ENCODE peak calls at places on chromosomes 4 and X, in five cellular contexts. F is pancreas, K is prostate gland, D is heart left ventricle, A is right atrium auricular region. U is an unnamed sample.

GRCh38 chr4:35052546-35052945 is 1191.8 kb downstream of the ARAP2 start:
- DNase-seq in D (no peak), F (no peak), A (no peak), K (no peak), U (no peak)

GRCh38 chr4:102387552-102388150 is 42.4 kb upstream of the SLC39A8 start:
- DNase-seq in K (no peak), A (no peak), D (no peak), F (no peak), U (no peak)

GRCh38 chr4:144562019-144562740 is 83.8 kb upstream of the HHIP start:
- DNase-seq in D (no peak), A (no peak), K (no peak), F (no peak), U (no peak)

GRCh38 chr4:30005995-30006394 is 714.2 kb upstream of the PCDH7 start:
- DNase-seq in A (no peak), F (no peak), D (no peak), K (no peak), U (no peak)

GRCh38 chr4:85725727-85726170 is 250.8 kb downstream of the ARHGAP24 start:
- DNase-seq in K (no peak), A (peak), F (no peak), D (peak), U (no peak)

GRCh38 chr4:10534820-10535219 is 77.6 kb upstream of the ZNF518B start:
- DNase-seq in D (no peak), A (no peak), F (no peak), K (peak), U (no peak)

GRCh38 chr4:15004701-15005301 is 2.5 kb downstream of the CPEB2 start:
- DNase-seq in K (peak), A (peak), F (peak), D (peak), U (peak)

GRCh38 chrX:4710618-4711433 is 997.4 kb upstream of the PRKX start:
- DNase-seq in D (no peak), F (no peak), K (no peak), A (no peak), U (no peak)

GRCh38 chr4:78040431-78040830 is 16.7 kb upstream of the FRAS1 start:
- DNase-seq in K (no peak), F (no peak), D (no peak), A (no peak), U (no peak)

GRCh38 chr4:4386736-4387392 is at the start of gene NSG1:
- DNase-seq in F (peak), K (peak), A (no peak), D (no peak), U (peak)

GRCh38 chr4:141912831-141913230 is 276.4 kb downstream of the IL15 start:
- DNase-seq in A (no peak), D (no peak), K (no peak), F (no peak), U (no peak)

GRCh38 chr4:6548201-6548881 is 26.6 kb upstream of the MAN2B2 start:
- DNase-seq in K (no peak), A (no peak), F (no peak), D (no peak), U (no peak)

GRCh38 chr4:141575884-141576283 is 60.5 kb upstream of the IL15 start:
- DNase-seq in F (no peak), K (no peak), A (no peak), D (no peak), U (no peak)

GRCh38 chr4:184649971-184650855 is 675 bp downstream of the PRIMPOL start:
- DNase-seq in A (no peak), F (no peak), K (peak), D (no peak), U (no peak)

GRCh38 chr4:118224239-118224829 is 128.5 kb downstream of the PRSS12 start:
- DNase-seq in A (no peak), K (no peak), D (no peak), F (no peak), U (no peak)

GRCh38 chrX:17291141-17291900 is 83.7 kb upstream of the NHS start:
- DNase-seq in D (no peak), F (no peak), A (no peak), K (peak), U (no peak)

GRCh38 chr4:139279723-139280620 is at the start of gene MGARP:
- DNase-seq in K (no peak), A (no peak), F (peak), D (peak), U (no peak)

GRCh38 chr4:124203613-124204284 is 508.8 kb downstream of the ANKRD50 start:
- DNase-seq in F (no peak), K (no peak), A (no peak), D (no peak), U (no peak)

GRCh38 chr4:183348706-183349659 is 26.8 kb upstream of the CLDN24 start:
- DNase-seq in A (no peak), D (no peak), K (no peak), F (no peak), U (no peak)

GRCh38 chr4:85884251-85884650 is 409.3 kb downstream of the ARHGAP24 start:
- DNase-seq in K (no peak), F (no peak), A (no peak), D (no peak), U (no peak)

GRCh38 chr4:140943486-140943885 is 187.3 kb upstream of the TBC1D9 start:
- DNase-seq in F (no peak), A (no peak), K (no peak), D (no peak), U (no peak)

GRCh38 chr4:109701566-109702399 is 1.5 kb downstream of the CASP6 start:
- DNase-seq in A (no peak), K (no peak), D (no peak), F (no peak), U (no peak)

GRCh38 chr4:144709159-144709558 is 63.2 kb downstream of the HHIP start:
- DNase-seq in F (no peak), K (no peak), D (no peak), A (no peak), U (no peak)

GRCh38 chrX:32455704-32456103 is 755.6 kb downstream of the DMD start:
- DNase-seq in K (no peak), A (no peak), D (no peak), F (no peak), U (no peak)

GRCh38 chr4:127203561-127204260 is 429.0 kb upstream of the INTU start:
- DNase-seq in K (no peak), A (no peak), F (no peak), D (no peak), U (no peak)

GRCh38 chrX:29110041-29110440 is 522.8 kb downstream of the IL1RAPL1 start:
- DNase-seq in A (no peak), D (no peak), K (no peak), F (no peak), U (no peak)

GRCh38 chr4:123939621-123940020 is 543.0 kb downstream of the SPRY1 start:
- DNase-seq in A (no peak), K (no peak), F (no peak), D (no peak), U (no peak)

GRCh38 chr4:56468097-56468422 is 643 bp downstream of the SRP72 start:
- DNase-seq in A (no peak), D (no peak), F (no peak), K (peak), U (peak)

GRCh38 chr4:82523179-82523578 is 38.6 kb downstream of the TMEM150C start:
- DNase-seq in A (no peak), D (no peak), K (no peak), F (no peak), U (no peak)

GRCh38 chrX:49155243-49155899 is 7.2 kb upstream of the MAGIX start:
- DNase-seq in F (no peak), K (peak), D (no peak), A (no peak), U (no peak)

GRCh38 chr4:61201562-61202099 is 1.5 kb downstream of the ADGRL3 start:
- DNase-seq in F (no peak), A (no peak), D (peak), K (no peak), U (no peak)

GRCh38 chrX:38192007-38192625 is 28.6 kb downstream of the SRPX start:
- DNase-seq in K (peak), A (no peak), F (no peak), D (no peak), U (no peak)

GRCh38 chr4:76301068-76301774 is 5.3 kb upstream of the STBD1 start:
- DNase-seq in D (no peak), K (peak), A (no peak), F (no peak), U (no peak)

GRCh38 chr4:44580231-44580630 is 71.2 kb downstream of the YIPF7 start:
- DNase-seq in K (no peak), F (no peak), D (no peak), A (no peak), U (no peak)

GRCh38 chrX:150980186-150980585 is 2.9 kb upstream of the HMGB3 start:
- DNase-seq in F (no peak), D (no peak), A (no peak), K (no peak), U (no peak)

GRCh38 chrX:150972450-150972849 is 10.7 kb upstream of the HMGB3 start:
- DNase-seq in A (no peak), F (no peak), D (no peak), K (no peak), U (no peak)

GRCh38 chrX:150977411-150978162 is 5.5 kb upstream of the HMGB3 start:
- DNase-seq in A (no peak), K (no peak), F (no peak), D (no peak), U (no peak)

GRCh38 chrX:150980711-150981110 is 2.4 kb upstream of the HMGB3 start:
- DNase-seq in K (no peak), A (no peak), D (no peak), F (no peak), U (no peak)

DNA sequence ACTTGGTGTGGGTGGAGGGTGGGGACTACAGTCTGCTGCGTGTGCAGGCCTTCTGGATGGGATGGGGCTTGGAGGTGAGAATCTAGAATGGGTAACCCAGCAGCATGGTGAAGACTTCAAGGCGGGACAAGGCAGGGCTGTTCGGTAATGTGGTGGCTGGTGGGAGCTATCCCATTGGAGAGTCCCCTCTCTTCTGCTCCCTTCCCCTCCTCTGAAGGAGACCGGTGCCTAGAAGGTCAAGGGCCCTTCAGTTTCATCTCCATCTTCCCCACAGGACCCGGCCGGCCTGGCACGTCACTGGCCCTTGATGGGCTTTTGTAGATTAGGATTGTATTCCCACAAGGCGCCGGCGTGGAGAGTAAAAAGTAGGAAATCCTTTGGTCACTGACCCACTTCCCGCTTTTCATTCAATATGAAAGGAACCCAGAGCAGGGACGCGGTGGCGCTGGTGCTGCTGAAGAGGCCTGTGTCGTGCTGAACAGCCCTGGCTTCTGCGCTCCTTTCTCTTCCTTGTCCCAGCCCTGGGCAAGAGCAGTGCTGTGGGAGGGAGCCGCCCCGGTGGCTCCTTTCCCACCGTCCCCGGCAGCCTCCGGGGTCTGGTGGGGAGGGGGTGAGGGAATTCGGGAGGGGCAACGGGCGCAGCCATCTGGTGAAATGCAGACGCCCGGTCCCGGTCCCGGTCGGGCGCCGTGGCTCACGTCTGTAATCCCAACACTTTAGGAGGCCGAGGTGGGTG is 7.3 kb upstream of the HMGB3 start:
- DNase-seq in F (no peak), D (no peak), K (no peak), A (no peak), U (no peak)
- H3K4me3 ChIP-seq in F (no peak), D (no peak), K (no peak), A (no peak), U (no peak)

GRCh38 chrX:71935542-71935941 is 24.9 kb downstream of the NHSL2 start:
- DNase-seq in K (no peak), F (no peak), D (no peak), A (peak), U (no peak)
- H3K27ac ChIP-seq in K (no peak), F (no peak), D (no peak), A (no peak), U (no peak)

GRCh38 chr4:25092139-25092538 is 61.4 kb upstream of the LGI2 start:
- DNase-seq in D (no peak), A (no peak), K (no peak), F (no peak), U (no peak)

GRCh38 chr4:25085621-25086020 is 54.9 kb upstream of the LGI2 start:
- DNase-seq in D (no peak), K (no peak), F (no peak), A (no peak), U (no peak)

GRCh38 chr4:25089058-25089763 is 58.5 kb upstream of the LGI2 start:
- DNase-seq in D (no peak), A (no peak), K (no peak), F (no peak), U (no peak)

GRCh38 chr4:25090516-25090915 is 59.8 kb upstream of the LGI2 start:
- DNase-seq in K (no peak), D (no peak), A (no peak), F (no peak), U (no peak)

GRCh38 chr4:25088342-25088952 is 57.7 kb upstream of the LGI2 start:
- DNase-seq in F (no peak), A (no peak), K (no peak), D (peak), U (no peak)
- H3K4me3 ChIP-seq in F (no peak), A (peak), K (no peak), D (peak), U (no peak)

DNA sequence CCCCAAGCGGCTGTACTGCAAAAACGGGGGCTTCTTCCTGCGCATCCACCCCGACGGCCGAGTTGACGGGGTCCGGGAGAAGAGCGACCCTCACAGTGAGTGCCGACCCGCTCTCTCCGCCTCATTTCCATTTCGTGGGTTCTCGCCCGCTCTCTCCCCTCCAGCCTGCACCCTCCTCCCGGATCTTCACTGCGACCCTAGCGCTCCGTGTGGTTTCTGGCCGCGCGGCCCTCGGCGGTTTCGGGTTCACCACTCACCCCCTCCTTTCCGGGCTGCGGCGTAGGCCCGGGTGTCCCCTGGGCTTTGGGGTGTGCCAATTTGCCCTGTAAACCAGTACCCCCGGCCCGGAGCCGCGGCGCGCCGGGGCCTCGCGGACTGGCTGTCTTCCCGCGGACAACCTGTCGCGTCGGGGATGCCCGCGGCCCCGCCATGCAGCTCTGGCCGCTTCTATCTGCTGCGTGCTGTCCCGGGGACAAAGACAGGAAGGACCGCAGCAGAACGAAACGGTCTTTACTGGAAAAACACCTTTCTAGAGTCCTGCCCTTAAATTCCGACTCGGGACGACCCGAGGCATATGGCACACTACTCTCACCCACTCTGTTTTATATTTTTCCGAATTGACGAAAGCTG is 742 bp downstream of the FGF2 start:
- DNase-seq in K (no peak), D (peak), F (peak), A (peak), U (no peak)
- H3K27ac ChIP-seq in K (peak), D (peak), F (no peak), A (peak), U (no peak)

DNA sequence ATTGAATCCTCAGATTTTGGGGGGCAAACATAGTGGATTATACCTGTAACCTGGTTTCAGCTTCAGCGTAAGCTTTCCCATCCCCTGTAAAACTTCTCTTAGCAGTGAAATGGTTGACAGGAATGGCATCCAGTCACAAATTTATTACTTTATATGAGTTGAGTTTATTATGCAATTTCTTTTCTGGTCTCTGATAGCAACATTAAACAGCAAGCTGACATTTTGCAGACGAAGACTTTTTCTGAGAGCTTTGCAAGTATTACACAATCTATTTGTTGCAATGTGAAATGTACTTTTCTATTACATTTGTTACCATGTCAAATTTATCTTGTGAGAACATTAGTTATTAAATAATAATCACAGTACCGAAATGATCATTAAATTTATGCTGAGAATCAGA is 60.6 kb downstream of the GSPT2 start:
- DNase-seq in A (no peak), F (no peak), K (no peak), D (no peak), U (no peak)
- H3K4me3 ChIP-seq in A (peak), F (no peak), K (no peak), D (peak), U (no peak)

DNA sequence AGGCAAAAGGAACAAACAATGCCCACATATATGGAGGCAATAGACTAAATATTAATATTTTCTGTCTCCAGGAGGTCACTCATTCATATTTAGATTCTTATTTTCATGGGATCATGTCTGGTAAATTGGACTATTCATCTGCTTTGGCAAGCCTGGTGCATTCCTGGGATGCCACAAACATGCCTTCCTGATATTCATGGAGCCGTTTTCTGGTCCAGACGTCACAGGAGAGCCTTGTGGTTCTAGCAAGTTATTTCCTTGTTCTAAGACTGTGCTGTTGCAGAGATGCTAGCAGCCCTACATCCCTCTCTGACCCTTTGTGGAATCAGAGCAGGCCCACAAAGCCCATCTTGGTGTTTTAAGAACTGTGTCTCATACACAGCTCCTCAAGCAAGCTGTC is 16.1 kb upstream of the EXOSC9 start:
- DNase-seq in D (no peak), K (no peak), A (no peak), F (no peak), U (no peak)
- H3K27ac ChIP-seq in D (no peak), K (no peak), A (no peak), F (no peak), U (no peak)

DNA sequence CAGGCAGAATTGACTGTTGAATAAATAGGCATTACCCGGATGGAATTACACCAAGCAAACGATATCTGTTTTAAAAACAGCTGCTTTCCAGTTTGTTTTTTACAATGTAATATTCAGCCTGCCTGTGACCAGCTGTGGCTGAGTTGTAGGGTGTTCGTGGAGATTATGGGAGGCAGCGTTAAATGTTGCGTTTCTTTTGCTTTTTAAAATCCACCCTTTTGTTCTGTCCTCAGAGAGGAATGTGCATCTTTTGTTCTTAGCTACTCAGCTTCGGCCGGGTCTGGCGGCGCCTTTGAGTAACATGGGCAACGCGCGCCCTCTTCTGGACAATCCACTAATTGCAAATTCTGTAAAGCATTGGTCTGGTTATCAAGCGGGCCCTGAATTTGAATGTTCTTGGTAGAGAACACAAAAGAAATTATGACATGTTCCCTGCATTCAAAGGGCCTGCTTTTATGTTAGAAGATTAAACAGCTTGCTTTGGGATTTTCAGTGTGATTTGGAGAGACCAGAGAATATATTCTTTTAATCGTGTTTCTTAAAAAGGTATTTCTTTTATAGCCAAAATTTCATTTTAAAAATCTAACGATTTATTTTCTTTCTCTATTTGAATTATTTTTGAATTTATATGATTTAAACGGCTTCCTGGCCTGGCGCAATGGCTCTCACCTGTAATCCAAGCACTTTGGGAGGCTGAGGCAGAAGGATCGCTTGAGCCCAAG is 76.3 kb upstream of the TRIM2 start:
- DNase-seq in K (peak), D (peak), A (peak), F (peak), U (peak)
- H3K4me3 ChIP-seq in K (no peak), D (no peak), A (no peak), F (no peak), U (no peak)

GRCh38 chr4:2792396-2792710 is 532 bp upstream of the SH3BP2 start:
- DNase-seq in D (no peak), K (no peak), F (no peak), A (no peak), U (no peak)
- H3K27ac ChIP-seq in D (peak), K (no peak), F (peak), A (peak), U (no peak)